ENCODE peak calls at places on chromosome 13, in nine cellular contexts. H is CD4-positive, alpha-beta T cell; O is neural crest cell; J is mucosa of descending colon; K is upper lobe of left lung; G is naive B cell; F is stimulated activated CD4-positive, alpha-beta T cell treated with anti-CD3 and anti-CD28 coated beads, Interleukin-1b, Interleukin-23, amount 100 ng/mL, for 1 hour; I is B cell; P is GM04503. B is an unnamed sample.

GRCh38 chr13:101916758-101917474 is 464.4 kb downstream of the ITGBL1 start:
- DNase-seq in H (no peak), O (peak), J (no peak), K (no peak), G (no peak), F (no peak), I (peak), P (no peak), B (peak)

GRCh38 chr13:98581971-98582702 is 5.2 kb upstream of the STK24 start:
- DNase-seq in H (no peak), O (no peak), J (no peak), K (peak), G (no peak), F (no peak), I (no peak), P (no peak), B (no peak)

GRCh38 chr13:54574791-54575190 is 1546.2 kb downstream of the OLFM4 start:
- DNase-seq in H (no peak), O (no peak), J (no peak), K (no peak), G (no peak), F (no peak), I (no peak), P (no peak), B (no peak)

GRCh38 chr13:36858285-36858684 is 39.3 kb downstream of the RFXAP start:
- DNase-seq in H (no peak), O (no peak), J (peak), K (no peak), G (no peak), F (no peak), I (peak), P (peak), B (peak)

GRCh38 chr13:38875186-38875875 is 115.3 kb downstream of the STOML3 start:
- DNase-seq in H (no peak), O (no peak), J (no peak), K (no peak), G (no peak), F (no peak), I (no peak), P (no peak), B (no peak)

GRCh38 chr13:72726721-72727416 is 560 bp downstream of the MZT1 start:
- DNase-seq in H (peak), O (no peak), J (peak), K (peak), G (no peak), F (no peak), I (no peak), P (no peak), B (peak)

GRCh38 chr13:69999875-70000274 is 107.8 kb upstream of the ATXN8OS start:
- DNase-seq in H (no peak), O (no peak), J (no peak), K (no peak), G (no peak), F (no peak), I (no peak), P (no peak), B (no peak)

GRCh38 chr13:40170982-40171381 is 495.5 kb downstream of the FOXO1 start:
- DNase-seq in H (no peak), O (no peak), J (no peak), K (no peak), G (no peak), F (no peak), I (no peak), P (no peak), B (no peak)

GRCh38 chr13:35512271-35512920 is 35.9 kb upstream of the MAB21L1 start:
- DNase-seq in H (no peak), O (no peak), J (no peak), K (no peak), G (no peak), F (no peak), I (no peak), P (peak), B (no peak)

GRCh38 chr13:25463496-25463895 is 91.7 kb downstream of the ATP8A2 start:
- DNase-seq in H (no peak), O (no peak), J (no peak), K (no peak), G (no peak), F (no peak), I (no peak), P (no peak), B (no peak)

GRCh38 chr13:113053376-113053775 is 52.2 kb upstream of the F7 start:
- DNase-seq in H (no peak), O (no peak), J (no peak), K (no peak), G (no peak), F (no peak), I (no peak), P (no peak), B (no peak)

GRCh38 chr13:29561918-29562317 is 33.6 kb downstream of the SLC7A1 start:
- DNase-seq in H (no peak), O (no peak), J (no peak), K (no peak), G (no peak), F (no peak), I (no peak), P (no peak), B (no peak)

GRCh38 chr13:23901365-23901764 is 4.1 kb upstream of the C1QTNF9B start:
- DNase-seq in H (no peak), O (no peak), J (no peak), K (no peak), G (no peak), F (no peak), I (no peak), P (no peak), B (no peak)

GRCh38 chr13:20188649-20189553 is 3.8 kb downstream of the GJB2 start:
- DNase-seq in H (no peak), O (no peak), J (peak), K (peak), G (no peak), F (no peak), I (peak), P (no peak), B (no peak)

GRCh38 chr13:44049546-44049945 is 169.8 kb downstream of the LACC1 start:
- DNase-seq in H (no peak), O (no peak), J (no peak), K (no peak), G (no peak), F (no peak), I (no peak), P (no peak), B (no peak)

GRCh38 chr13:59176775-59177174 is 987.0 kb downstream of the DIAPH3 start:
- DNase-seq in H (no peak), O (no peak), J (no peak), K (no peak), G (no peak), F (no peak), I (no peak), P (no peak), B (peak)

GRCh38 chr13:30580852-30581502 is 36.7 kb upstream of the USPL1 start:
- DNase-seq in H (no peak), O (no peak), J (no peak), K (no peak), G (no peak), F (no peak), I (no peak), P (no peak), B (no peak)

GRCh38 chr13:111540486-111540885 is 220.0 kb downstream of the TEX29 start:
- DNase-seq in H (no peak), O (no peak), J (no peak), K (no peak), G (no peak), F (no peak), I (no peak), P (no peak), B (no peak)

GRCh38 chr13:47459512-47459911 is 541.6 kb downstream of the SUCLA2 start:
- DNase-seq in H (no peak), O (no peak), J (no peak), K (no peak), G (no peak), F (no peak), I (peak), P (no peak), B (no peak)

GRCh38 chr13:98222081-98222554 is 45.0 kb upstream of the RNF113B start:
- DNase-seq in H (no peak), O (no peak), J (peak), K (no peak), G (no peak), F (no peak), I (no peak), P (no peak), B (no peak)

GRCh38 chr13:51557875-51558604 is 26.2 kb upstream of the WDFY2 start:
- DNase-seq in H (no peak), O (no peak), J (no peak), K (no peak), G (no peak), F (no peak), I (no peak), P (peak), B (no peak)

GRCh38 chr13:93505104-93505952 is 278.7 kb downstream of the GPC6 start:
- DNase-seq in H (no peak), O (no peak), J (no peak), K (no peak), G (no peak), F (no peak), I (no peak), P (no peak), B (no peak)

GRCh38 chr13:51935326-51936171 is 73.8 kb downstream of the CCDC70 start:
- DNase-seq in H (no peak), O (no peak), J (peak), K (no peak), G (no peak), F (no peak), I (no peak), P (no peak), B (no peak)

GRCh38 chr13:97448503-97449251 is 14.7 kb downstream of the RAP2A start:
- DNase-seq in H (no peak), O (no peak), J (no peak), K (no peak), G (no peak), F (no peak), I (no peak), P (no peak), B (no peak)

GRCh38 chr13:27141746-27142145 is 29.9 kb downstream of the USP12 start:
- DNase-seq in H (no peak), O (no peak), J (no peak), K (no peak), G (no peak), F (no peak), I (no peak), P (no peak), B (no peak)

GRCh38 chr13:32642858-32643257 is 56.6 kb downstream of the PDS5B start:
- DNase-seq in H (no peak), O (no peak), J (no peak), K (no peak), G (no peak), F (no peak), I (no peak), P (no peak), B (no peak)

GRCh38 chr13:33524086-33524485 is 238.5 kb upstream of the STARD13 start:
- DNase-seq in H (no peak), O (no peak), J (no peak), K (no peak), G (no peak), F (no peak), I (no peak), P (peak), B (no peak)

GRCh38 chr13:52800856-52801255 is 47.6 kb downstream of the PCDH8 start:
- DNase-seq in H (no peak), O (no peak), J (no peak), K (no peak), G (no peak), F (no peak), I (no peak), P (no peak), B (no peak)

GRCh38 chr13:45206340-45206739 is 5.5 kb upstream of the KCTD4 start:
- DNase-seq in H (no peak), O (no peak), J (no peak), K (no peak), G (no peak), F (no peak), I (no peak), P (peak), B (peak)